ENCODE peak calls at places on chromosome 4, in five cellular contexts. H is hippocampal formation, L is NCI-H1092, T is left lung, J is sigmoid colon. V is an unnamed sample.

GRCh38 chr4:149465941-149466340 is 349.7 kb downstream of the IQCM start:
- DNase-seq in H (no peak), J (no peak), L (no peak), T (no peak), V (no peak)

GRCh38 chr4:8439914-8440490 is 521 bp downstream of the ACOX3 start:
- DNase-seq in L (no peak), H (no peak), T (no peak), J (no peak), V (no peak)

GRCh38 chr4:13218316-13218958 is 265.7 kb downstream of the RAB28 start:
- DNase-seq in L (no peak), T (no peak), H (peak), J (peak), V (no peak)

GRCh38 chr4:185726931-185727330 is 85.1 kb downstream of the SORBS2 start:
- DNase-seq in J (peak), T (no peak), H (no peak), L (peak), V (no peak)

GRCh38 chr4:102445213-102445612 is 55.9 kb upstream of the NFKB1 start:
- DNase-seq in H (no peak), J (no peak), T (no peak), L (no peak), V (no peak)

GRCh38 chr4:86300516-86300915 is 59.3 kb downstream of the MAPK10 start:
- DNase-seq in L (no peak), T (no peak), J (no peak), H (no peak), V (no peak)

GRCh38 chr4:158006973-158007372 is 165.9 kb downstream of the GASK1B start:
- DNase-seq in J (no peak), L (no peak), T (no peak), H (no peak), V (no peak)

GRCh38 chr4:128517739-128518510 is 230.3 kb upstream of the PGRMC2 start:
- DNase-seq in T (no peak), H (no peak), L (no peak), J (peak), V (no peak)

GRCh38 chr4:127309360-127310095 is 323.2 kb upstream of the INTU start:
- DNase-seq in H (no peak), L (no peak), T (no peak), J (no peak), V (no peak)

GRCh38 chr4:185346975-185347601 is 48.6 kb downstream of the LRP2BP start:
- DNase-seq in L (no peak), T (no peak), J (no peak), H (no peak), V (no peak)

GRCh38 chr4:5711479-5712184 is 631 bp downstream of the EVC start:
- DNase-seq in H (no peak), L (no peak), J (peak), T (no peak), V (no peak)

GRCh38 chr4:150679018-150679766 is 97.2 kb downstream of the MAB21L2 start:
- DNase-seq in L (no peak), T (no peak), J (no peak), H (no peak), V (no peak)

GRCh38 chr4:85591361-85592098 is 116.6 kb downstream of the ARHGAP24 start:
- DNase-seq in T (no peak), H (no peak), J (no peak), L (no peak), V (no peak)

GRCh38 chr4:36348403-36348938 is 67.1 kb downstream of the DTHD1 start:
- DNase-seq in T (no peak), H (no peak), J (no peak), L (no peak), V (no peak)